ENCODE peak calls at places on chromosomes 13 and 19, in four cellular contexts. Y, W, X and K are unnamed samples.

GRCh38 chr19:28744943-28745342 is 468.0 kb downstream of the UQCRFS1 start:
- DNase-seq in Y (no peak), W (no peak), X (no peak), K (no peak)

GRCh38 chr13:41216160-41216559 is 21.8 kb upstream of the KBTBD7 start:
- DNase-seq in Y (no peak), W (no peak), X (no peak), K (no peak)

GRCh38 chr19:33705090-33705847 is 83.5 kb downstream of the CHST8 start:
- DNase-seq in Y (no peak), W (peak), X (no peak), K (no peak)

GRCh38 chr13:24135674-24136300 is 24.7 kb upstream of the SPATA13 start:
- DNase-seq in Y (no peak), W (no peak), X (no peak), K (no peak)

GRCh38 chr19:39131255-39131755 is 5.7 kb downstream of the PAK4 start:
- DNase-seq in Y (peak), W (no peak), X (no peak), K (no peak)

GRCh38 chr19:52898101-52898500 is 666 bp upstream of the ZNF320 start:
- DNase-seq in Y (no peak), W (no peak), X (no peak), K (no peak)

GRCh38 chr13:76890036-76890435 is 3.8 kb upstream of the KCTD12 start:
- DNase-seq in Y (no peak), W (no peak), X (no peak), K (no peak)

GRCh38 chr19:38132781-38133180 is 91.2 kb downstream of the DPF1 start:
- DNase-seq in Y (no peak), W (no peak), X (no peak), K (no peak)

GRCh38 chr19:42846597-42846996 is 32.9 kb downstream of the PSG1 start:
- DNase-seq in Y (no peak), W (no peak), X (no peak), K (no peak)

GRCh38 chr13:97327521-97328221 is 105.5 kb downstream of the MBNL2 start:
- DNase-seq in Y (no peak), W (no peak), X (no peak), K (no peak)

GRCh38 chr13:33992891-33993336 is 175.0 kb downstream of the RFC3 start:
- DNase-seq in Y (no peak), W (no peak), X (no peak), K (peak)

GRCh38 chr13:113947321-113948033 is 26.4 kb downstream of the C13orf46 start:
- DNase-seq in Y (no peak), W (no peak), X (no peak), K (no peak)

GRCh38 chr13:96710166-96710866 is 284.0 kb downstream of the OXGR1 start:
- DNase-seq in Y (no peak), W (no peak), X (no peak), K (no peak)

GRCh38 chr13:113832204-113832603 is 31.7 kb downstream of the GAS6 start:
- DNase-seq in Y (no peak), W (no peak), X (no peak), K (no peak)

GRCh38 chr13:89686171-89686570 is 1661.3 kb upstream of the MIR17HG start:
- DNase-seq in Y (no peak), W (no peak), X (no peak), K (no peak)

GRCh38 chr19:46088101-46088500 is 36.4 kb downstream of the IGFL3 start:
- DNase-seq in Y (no peak), W (no peak), X (no peak), K (no peak)

GRCh38 chr13:50687545-50687944 is 155.9 kb downstream of the DLEU7 start:
- DNase-seq in Y (no peak), W (no peak), X (no peak), K (no peak)

GRCh38 chr19:1098177-1099051 is 3.2 kb upstream of the POLR2E start:
- DNase-seq in Y (no peak), W (peak), X (no peak), K (no peak)

GRCh38 chr19:1102407-1103106 is 1.2 kb upstream of the GPX4 start:
- DNase-seq in Y (no peak), W (no peak), X (no peak), K (peak)

GRCh38 chr19:1104452-1105216 is 840 bp downstream of the GPX4 start:
- DNase-seq in Y (peak), W (peak), X (peak), K (peak)

GRCh38 chr19:1103691-1104451 is at the start of gene GPX4:
- DNase-seq in Y (peak), W (peak), X (peak), K (peak)

DNA sequence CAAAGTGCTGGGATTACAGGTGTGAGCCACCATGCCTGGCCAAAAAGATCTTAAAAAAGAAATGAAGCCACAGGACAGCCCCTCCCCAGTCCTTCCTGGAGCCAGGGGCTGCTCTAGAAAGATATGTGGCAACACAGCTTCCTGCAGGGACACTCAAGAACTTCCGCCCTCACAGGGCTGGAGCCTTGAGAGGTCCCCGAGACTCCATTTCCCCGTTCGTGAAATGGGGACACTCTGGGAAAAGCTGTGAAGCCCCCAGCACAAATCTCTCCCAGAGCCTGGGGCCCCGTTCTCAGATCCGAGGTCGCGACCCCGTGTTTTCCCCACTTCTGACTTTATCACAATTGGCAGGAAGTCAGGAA is 2.5 kb upstream of the GPX4 start:
- DNase-seq in Y (no peak), W (no peak), X (no peak), K (peak)
- H3K4me3 ChIP-seq in Y (no peak), W (peak), X (no peak), K (peak)

DNA sequence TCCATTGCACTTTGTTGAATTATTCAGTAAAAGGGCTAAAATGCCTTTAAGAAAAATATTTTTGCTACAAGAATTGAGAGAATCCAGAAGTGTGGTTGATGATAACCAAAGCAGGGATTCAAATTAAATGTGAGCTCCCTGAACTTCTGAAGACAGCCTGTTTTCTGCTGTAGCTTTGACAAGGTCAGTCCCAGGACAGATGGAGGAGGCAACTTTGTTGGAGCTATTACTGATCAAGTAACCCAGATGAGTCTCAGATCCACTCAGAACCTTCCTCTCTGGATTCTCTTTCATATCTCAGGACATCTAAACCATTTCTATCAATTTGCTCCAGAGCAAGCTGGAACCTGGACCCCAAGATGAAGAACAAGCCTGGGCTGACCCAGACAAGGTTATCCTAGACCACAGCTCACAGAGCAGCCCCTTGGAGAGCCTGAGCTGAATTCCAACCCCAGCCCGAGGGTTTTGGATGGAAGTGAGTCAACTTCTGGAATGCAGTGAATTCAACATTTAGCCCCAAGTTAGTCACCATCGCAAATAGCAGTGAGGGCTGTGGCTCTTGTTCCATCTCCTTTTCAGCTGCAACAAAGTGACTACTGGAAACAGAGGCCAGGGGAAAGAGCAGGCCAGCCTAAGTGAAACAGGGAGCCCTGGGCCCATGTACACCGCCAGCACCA is 137.8 kb upstream of the TSC22D1 start:
- DNase-seq in Y (no peak), W (no peak), X (no peak), K (no peak)
- H3K4me3 ChIP-seq in Y (no peak), W (no peak), X (no peak), K (no peak)

DNA sequence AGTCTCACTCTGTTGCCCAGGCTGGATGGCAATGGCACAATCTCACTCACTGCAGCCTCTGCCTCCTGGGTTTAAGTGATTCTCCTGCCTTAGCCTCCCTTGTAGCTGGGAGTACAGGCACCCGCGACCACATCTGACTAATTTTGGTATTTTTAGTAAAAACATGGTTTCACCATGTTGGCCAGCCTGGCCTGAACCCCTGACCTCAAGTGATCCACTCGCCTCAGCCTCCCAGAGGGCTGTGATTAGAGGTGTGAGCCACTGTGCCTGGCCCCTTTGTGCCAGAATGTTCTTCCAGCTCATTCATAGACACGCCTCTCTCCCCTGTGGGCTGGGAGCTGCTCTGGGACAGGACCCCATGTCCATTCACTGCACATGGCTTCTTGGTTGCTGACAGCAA is 9.1 kb downstream of the MYDGF start:
- DNase-seq in Y (no peak), W (no peak), X (no peak), K (no peak)
- H3K4me3 ChIP-seq in Y (no peak), W (no peak), X (no peak), K (no peak)

GRCh38 chr19:13960863-13961784 is 8.8 kb downstream of the DCAF15 start:
- DNase-seq in Y (peak), W (no peak), X (no peak), K (no peak)
- H3K4me3 ChIP-seq in Y (no peak), W (no peak), X (no peak), K (no peak)

DNA sequence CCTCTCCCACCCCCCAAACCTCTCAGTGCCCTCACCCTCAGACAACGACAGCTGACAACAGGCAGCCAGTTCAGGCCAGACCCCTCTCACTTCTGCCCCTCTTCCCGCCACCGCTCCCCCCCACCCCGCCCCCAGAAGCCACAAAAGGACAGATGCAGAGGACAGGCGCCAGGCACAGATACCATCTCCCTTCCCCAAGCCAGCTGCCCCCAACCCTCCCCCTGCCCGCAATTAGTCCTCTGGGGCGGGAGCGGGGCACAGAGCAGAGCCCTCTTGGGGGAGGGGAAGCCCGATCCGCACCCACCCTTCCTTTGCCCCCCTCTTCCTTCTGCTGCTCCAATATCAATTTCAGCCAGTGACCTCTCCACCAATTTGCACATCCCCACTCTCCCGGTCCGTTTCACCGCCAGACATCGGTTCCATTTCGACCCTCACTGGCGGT is 585 bp upstream of the SHD start:
- DNase-seq in Y (peak), W (no peak), X (peak), K (no peak)
- H3K4me3 ChIP-seq in Y (peak), W (no peak), X (peak), K (no peak)